ENCODE peak calls at places on chromosome 20, in eight cellular contexts. L is tibial artery, R is A673, K is adrenal gland, E is psoas muscle, A is RWPE2, C is GM23248, V is MM.1S. O is an unnamed sample.

GRCh38 chr20:64111841-64112641 is 4.7 kb upstream of the NPBWR2 start:
- DNase-seq in E (peak; percentile 42), A (peak; percentile 81), R (peak; percentile 53), L (no peak), V (no peak), C (no peak), K (peak; percentile 5), O (peak; percentile 37)

GRCh38 chr20:47785900-47786762 is 850 bp upstream of the SULF2 start:
- DNase-seq in C (peak; percentile 84), E (peak; percentile 70), A (no peak), L (peak; percentile 64), V (peak; percentile 88), K (peak; percentile 71), R (peak; percentile 66), O (no peak)

GRCh38 chr20:61056627-61057312 is 195.3 kb upstream of the CDH4 start:
- DNase-seq in A (peak; percentile 66), V (no peak), R (no peak), L (no peak), E (no peak), C (no peak), K (no peak), O (no peak)

GRCh38 chr20:35451295-35451694 is 4.1 kb upstream of the CEP250 start:
- DNase-seq in R (no peak), E (no peak), V (no peak), C (no peak), L (no peak), A (peak; percentile 96), K (no peak), O (no peak)

GRCh38 chr20:44154521-44155001 is 32.4 kb downstream of the JPH2 start:
- DNase-seq in R (no peak), C (peak; percentile 85), L (no peak), A (no peak), K (no peak), E (no peak), V (no peak), O (no peak)

GRCh38 chr20:50652702-50653294 is 38.5 kb downstream of the RIPOR3 start:
- DNase-seq in K (no peak), C (peak; percentile 25), E (no peak), A (no peak), V (no peak), R (no peak), L (no peak), O (no peak)

GRCh38 chr20:58790440-58790839 is 60.3 kb downstream of the GNAS-AS1 start:
- DNase-seq in A (no peak), R (peak; percentile 80), V (no peak), K (no peak), C (no peak), L (no peak), E (no peak), O (no peak)

GRCh38 chr20:53336892-53337291 is 256.7 kb downstream of the ZNF217 start:
- DNase-seq in C (no peak), V (no peak), A (no peak), K (no peak), R (no peak), E (no peak), L (no peak), O (no peak)

GRCh38 chr20:16528078-16528477 is 45.2 kb downstream of the KIF16B start:
- DNase-seq in V (no peak), L (no peak), A (peak; percentile 82), K (peak; percentile 88), C (peak; percentile 83), E (peak; percentile 78), R (no peak), O (no peak)

GRCh38 chr20:32539817-32540675 is 45.1 kb downstream of the NOL4L start:
- DNase-seq in E (no peak), C (no peak), L (no peak), R (no peak), V (peak; percentile 59), A (peak; percentile 76), K (no peak), O (peak; percentile 10)

GRCh38 chr20:51412991-51413471 is 129.5 kb downstream of the NFATC2 start:
- DNase-seq in C (peak; percentile 65), L (peak; percentile 58), E (peak; percentile 78), V (no peak), A (peak; percentile 69), K (no peak), R (peak; percentile 11), O (no peak)

GRCh38 chr20:8424010-8424409 is 291.9 kb downstream of the PLCB1 start:
- DNase-seq in K (peak; percentile 34), C (peak; percentile 21), R (no peak), V (no peak), A (no peak), L (no peak), E (no peak), O (no peak)

GRCh38 chr20:19960745-19961144 is 56.4 kb upstream of the NAA20 start:
- DNase-seq in R (no peak), L (no peak), E (no peak), K (no peak), A (no peak), C (no peak), V (no peak), O (no peak)

GRCh38 chr20:43942661-43943285 is 28.1 kb downstream of the TOX2 start:
- DNase-seq in A (no peak), R (peak; percentile 76), K (no peak), V (peak; percentile 83), E (no peak), C (peak; percentile 88), L (no peak), O (no peak)

GRCh38 chr20:38968090-38968489 is 5.9 kb downstream of the DHX35 start:
- DNase-seq in C (no peak), V (no peak), K (no peak), E (no peak), R (no peak), L (no peak), A (no peak), O (no peak)

GRCh38 chr20:23257848-23258746 is 92.5 kb upstream of the NXT1 start:
- DNase-seq in L (peak; percentile 45), A (no peak), V (no peak), C (peak; percentile 91), E (no peak), K (peak; percentile 34), R (peak; percentile 94), O (no peak)

GRCh38 chr20:34579936-34580587 is 21.5 kb downstream of the MAP1LC3A start:
- DNase-seq in R (no peak), E (no peak), A (peak; percentile 76), L (no peak), V (peak; percentile 78), K (no peak), C (peak; percentile 50), O (no peak)

DNA sequence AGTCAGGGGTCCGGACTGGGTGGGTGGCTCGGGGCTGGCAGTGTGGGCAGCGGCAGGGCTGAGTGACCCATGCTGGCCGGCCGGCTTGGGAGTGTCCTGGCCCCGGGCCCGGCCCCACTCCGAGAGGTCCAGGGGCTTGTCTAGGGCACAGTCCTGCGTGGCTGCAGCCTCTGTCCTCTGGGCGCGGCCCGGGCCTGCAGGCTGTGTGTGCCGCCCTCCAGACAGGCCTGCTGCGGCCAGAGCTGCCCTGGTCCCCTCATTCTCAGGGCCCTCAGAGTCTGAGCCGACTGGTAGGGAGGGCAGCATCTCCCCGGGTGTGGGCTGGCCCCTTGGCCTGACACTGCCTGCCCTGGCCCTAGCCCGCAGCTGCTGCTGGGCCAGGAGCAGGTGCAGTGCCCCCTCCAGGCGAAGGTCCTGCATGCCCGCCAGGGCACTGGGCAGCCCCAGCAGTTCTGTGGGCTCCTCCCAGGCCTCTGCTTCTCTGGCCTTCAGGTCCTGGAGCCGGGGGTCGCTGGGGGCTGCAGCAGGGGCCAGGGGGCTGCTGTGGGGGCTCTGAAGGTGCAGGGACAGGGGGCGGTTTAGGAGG is 6.9 kb upstream of the CABLES2 start:
- DNase-seq in K (no peak), C (peak; percentile 22), V (no peak), L (no peak), E (no peak), A (peak; percentile 87), R (no peak), O (no peak)
- H3K9me3 ChIP-seq in K (no peaks in the 10 kb centered on the region), C (no peaks in the 10 kb centered on the region), V (no peaks in the 10 kb centered on the region), L (no peaks in the 10 kb centered on the region), E (no peaks in the 10 kb centered on the region), A (no peaks in the 10 kb centered on the region), R (no peaks in the 10 kb centered on the region), O (no peaks in the 10 kb centered on the region)

GRCh38 chr20:1809121-1809520 is 86.1 kb upstream of the SIRPA start:
- DNase-seq in E (no peak), R (no peak), K (no peak), V (no peak), A (no peak), L (no peak), C (peak; percentile 92), O (no peak)
- H3K27ac ChIP-seq in E (no peak overlapping the region), R (no peak overlapping the region), K (no peak overlapping the region), V (no peak overlapping the region), A (peak overlapping the region; percentile 98), L (peak overlapping the region; percentile 53), C (peak overlapping the region; percentile 91), O (no peak overlapping the region)

GRCh38 chr20:37308098-37309050 is 18.9 kb downstream of the MANBAL start:
- DNase-seq in L (no peak), C (no peak), R (no peak), E (no peak), A (no peak), V (peak; percentile 92), K (no peak), O (no peak)

GRCh38 chr20:37302981-37303380 is 13.5 kb downstream of the MANBAL start:
- DNase-seq in V (no peak), L (no peak), K (no peak), R (no peak), A (no peak), C (no peak), E (no peak), O (no peak)

GRCh38 chr20:37303637-37304036 is 14.2 kb downstream of the MANBAL start:
- DNase-seq in A (no peak), C (no peak), V (no peak), E (no peak), L (no peak), K (no peak), R (no peak), O (no peak)

GRCh38 chr20:37305079-37305478 is 15.6 kb downstream of the MANBAL start:
- DNase-seq in K (no peak), A (no peak), C (no peak), L (no peak), E (no peak), R (no peak), V (no peak), O (no peak)

DNA sequence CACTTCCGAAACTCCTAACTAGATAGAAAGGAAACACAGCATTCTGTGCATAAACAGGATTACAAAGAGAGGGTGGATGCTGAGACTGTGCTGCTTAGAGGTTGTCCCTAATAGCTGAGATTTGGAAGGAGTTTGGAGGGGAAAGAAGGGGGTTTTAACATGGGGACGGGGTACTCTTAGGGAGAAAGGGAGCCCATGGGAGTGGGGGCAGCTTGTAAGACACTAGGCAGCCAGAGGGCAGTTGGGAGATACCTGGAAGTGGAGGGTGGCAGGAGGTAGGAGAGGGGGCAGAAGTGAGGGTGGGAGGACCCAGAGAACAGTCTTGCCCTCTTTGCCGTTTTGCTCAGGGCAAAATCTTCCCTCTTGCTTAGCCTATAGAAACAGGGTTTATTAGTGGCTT is 16.4 kb downstream of the MANBAL start:
- DNase-seq in A (no peak), C (no peak), V (no peak), L (no peak), E (no peak), R (no peak), K (no peak), O (no peak)
- H3K4me1 ChIP-seq in A (peaks cover 5% of the 10 kb centered on the region), C (no peaks in the 10 kb centered on the region), V (peaks cover 20% of the 10 kb centered on the region), L (peaks cover 59% of the 10 kb centered on the region), E (peaks cover 4% of the 10 kb centered on the region), R (no peaks in the 10 kb centered on the region), K (no peaks in the 10 kb centered on the region), O (no peaks in the 10 kb centered on the region)

DNA sequence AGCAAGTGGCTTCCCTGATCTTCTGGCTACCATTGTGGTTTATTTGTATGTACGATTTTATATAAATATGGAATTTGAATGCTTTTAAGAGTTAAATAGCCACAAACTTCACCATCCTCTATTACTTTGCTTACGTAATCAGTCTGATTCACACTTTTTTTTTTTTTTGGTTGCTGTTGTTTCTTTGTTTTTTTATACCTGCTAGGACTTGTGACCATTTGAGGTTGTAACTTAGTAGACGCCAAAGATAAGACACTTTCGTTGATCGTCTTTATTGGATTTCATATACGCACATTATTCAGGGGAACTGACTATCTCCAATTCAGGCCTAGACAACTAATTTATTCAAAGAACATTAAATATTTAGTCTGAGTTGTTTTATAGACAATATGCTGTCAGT is 559.0 kb downstream of the CBLN4 start:
- DNase-seq in V (no peak), E (no peak), L (no peak), K (no peak), C (no peak), R (no peak), A (no peak), O (no peak)
- H3K9me3 ChIP-seq in V (no peaks in the 10 kb centered on the region), E (no peaks in the 10 kb centered on the region), L (no peaks in the 10 kb centered on the region), K (no peaks in the 10 kb centered on the region), C (no peaks in the 10 kb centered on the region), R (no peaks in the 10 kb centered on the region), A (no peaks in the 10 kb centered on the region), O (no peaks in the 10 kb centered on the region)

O was measured in lower lobe of right lung.